ENCODE peak calls at places on chromosomes 6 and 20, in five cellular contexts. I is AG09319, L is A549, Y is Peyer's patch, W is nephron progenitor cell. Z is an unnamed sample.

GRCh38 chr20:24780648-24781047 is 168.4 kb upstream of the CST7 start:
- DNase-seq in I (no peak), L (no peak), W (no peak), Y (peak; percentile 45), Z (no peak)

GRCh38 chr20:41734506-41734945 is 116.3 kb upstream of the CHD6 start:
- DNase-seq in I (no peak), Y (peak; percentile 54), W (peak; percentile 62), L (peak; percentile 50), Z (peak; percentile 38)

GRCh38 chr20:12821249-12821648 is 187.5 kb upstream of the SPTLC3 start:
- DNase-seq in W (no peak), L (no peak), Y (no peak), I (no peak), Z (no peak)

GRCh38 chr6:169162968-169163903 is 90.4 kb downstream of the THBS2 start:
- DNase-seq in L (peak; percentile 73), Y (no peak), W (no peak), I (peak; percentile 93), Z (no peak)

GRCh38 chr6:167676666-167677421 is 149.9 kb upstream of the AFDN start:
- DNase-seq in L (no peak), W (no peak), Y (peak; percentile 71), I (no peak), Z (no peak)

GRCh38 chr6:144320746-144321145 is 35.6 kb downstream of the UTRN start:
- DNase-seq in W (no peak), Y (no peak), I (no peak), L (no peak), Z (no peak)

GRCh38 chr20:13338999-13339411 is 117.9 kb downstream of the ISM1 start:
- DNase-seq in W (no peak), L (peak; percentile 53), I (no peak), Y (no peak), Z (no peak)

GRCh38 chr20:44154521-44155001 is 32.4 kb downstream of the JPH2 start:
- DNase-seq in I (no peak), Y (no peak), L (no peak), W (no peak), Z (no peak)

GRCh38 chr6:105459884-105460283 is 57.0 kb upstream of the PREP start:
- DNase-seq in L (peak; percentile 1), Y (no peak), W (no peak), I (no peak), Z (no peak)

GRCh38 chr6:108546079-108547049 is 14.4 kb upstream of the FOXO3 start:
- DNase-seq in L (no peak), Y (no peak), I (no peak), W (no peak), Z (no peak)

GRCh38 chr6:136676075-136676474 is 116.2 kb downstream of the MAP3K5 start:
- DNase-seq in I (no peak), W (no peak), L (no peak), Y (no peak), Z (no peak)

GRCh38 chr6:52595000-52595795 is 18.3 kb upstream of the TRAM2 start:
- DNase-seq in W (peak; percentile 32), I (peak; percentile 64), Y (no peak), L (no peak), Z (no peak)

GRCh38 chr6:74182992-74183391 is 487.0 kb downstream of the CD109 start:
- DNase-seq in Y (no peak), W (no peak), I (no peak), L (no peak), Z (no peak)

GRCh38 chr20:52410746-52411317 is 219.3 kb upstream of the ZFP64 start:
- DNase-seq in L (no peak), W (no peak), Y (no peak), I (no peak), Z (no peak)

GRCh38 chr6:154548130-154548830 is 37.8 kb upstream of the CNKSR3 start:
- DNase-seq in I (no peak), L (no peak), Y (no peak), W (peak; percentile 60), Z (no peak)

GRCh38 chr6:125790403-125791150 is at the start of gene NCOA7:
- DNase-seq in Y (peak; percentile 88), I (no peak), L (peak; percentile 50), W (peak; percentile 76), Z (peak; percentile 56)

GRCh38 chr6:21003780-21004541 is 469.7 kb downstream of the CDKAL1 start:
- DNase-seq in L (peak; percentile 10), W (no peak), I (no peak), Y (no peak), Z (no peak)

GRCh38 chr6:142879527-142879926 is 65.4 kb downstream of the HIVEP2 start:
- DNase-seq in I (no peak), W (no peak), L (no peak), Y (no peak), Z (no peak)

GRCh38 chr6:145729887-145730286 is 5.4 kb downstream of the EPM2A start:
- DNase-seq in I (no peak), Y (no peak), L (no peak), W (no peak), Z (no peak)

GRCh38 chr6:32689531-32690505 is 23.4 kb upstream of the HLA-DQB1 start:
- DNase-seq in L (no peak), I (no peak), W (no peak), Y (no peak), Z (no peak)

GRCh38 chr6:147285087-147285855 is 81.1 kb downstream of the STXBP5 start:
- DNase-seq in W (no peak), I (no peak), Y (no peak), L (peak; percentile 5), Z (no peak)
- TF ChIP-seq CTCF in W (peak; percentile 39), I (peak; percentile 43), Y (peak; percentile 55), L (peak; percentile 54), Z (peak; percentile 57)

GRCh38 chr6:33744895-33745546 is 1.7 kb downstream of the IP6K3 start:
- DNase-seq in W (peak; percentile 50), I (no peak), L (no peak), Y (peak; percentile 68), Z (no peak)
- TF ChIP-seq CTCF in W (no peak), I (no peak), L (no peak), Y (no peak), Z (no peak)

GRCh38 chr20:1802385-1803215 is 92.6 kb upstream of the SIRPA start:
- DNase-seq in I (no peak), L (peak; percentile 78), Y (peak; percentile 71), W (peak; percentile 78), Z (peak; percentile 51)
- TF ChIP-seq CTCF in I (peak; percentile 73), L (peak; percentile 81), Y (peak; percentile 56), W (peak; percentile 52), Z (peak; percentile 62)

DNA sequence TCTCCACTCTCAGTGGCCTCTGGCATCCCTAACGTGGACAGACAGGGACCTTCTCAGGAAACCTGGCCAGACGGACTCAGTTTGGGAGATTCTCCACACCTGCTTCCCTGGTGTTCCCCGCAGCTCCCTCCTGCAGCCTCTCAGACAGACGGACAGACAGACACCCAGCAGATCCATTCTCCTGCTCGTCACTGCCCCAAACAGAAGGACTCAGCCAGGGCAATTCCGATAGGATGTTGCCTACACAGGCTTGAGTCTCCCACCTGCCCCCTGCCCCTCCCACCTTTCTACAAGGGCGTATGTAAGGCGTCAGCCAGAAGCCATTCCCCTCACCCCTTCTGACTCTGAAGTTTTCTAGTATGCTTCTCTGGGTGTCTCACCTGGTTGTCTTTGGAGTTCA is 428 bp downstream of the CCM2L start:
- DNase-seq in L (no peak), W (no peak), I (no peak), Y (no peak), Z (no peak)
- TF ChIP-seq CTCF in L (no peak), W (no peak), I (no peak), Y (no peak), Z (no peak)

Z was measured in progenitor cell of endocrine pancreas.